ENCODE peak calls at places on chromosome 2, in eight cellular contexts. R, N, V, W, B, C, E and P are unnamed samples.

GRCh38 chr2:118992740-118993391 is 50.9 kb downstream of the MARCO start:
- DNase-seq in R (no peak), N (no peak), V (peak), W (no peak), B (no peak), C (no peak), E (no peak), P (peak)

GRCh38 chr2:46801731-46802664 is 113.6 kb downstream of the MCFD2 start:
- DNase-seq in R (no peak), N (peak), V (peak), W (no peak), B (no peak), C (no peak), E (no peak), P (peak)

GRCh38 chr2:119071476-119071875 is 87.1 kb downstream of the C1QL2 start:
- DNase-seq in R (no peak), N (no peak), V (no peak), W (no peak), B (no peak), C (no peak), E (no peak), P (no peak)

GRCh38 chr2:42360493-42360889 is 526 bp downstream of the COX7A2L start:
- DNase-seq in R (no peak), N (no peak), V (no peak), W (no peak), B (no peak), C (no peak), E (no peak), P (no peak)

GRCh38 chr2:55620123-55620779 is 2.8 kb upstream of the PPP4R3B start:
- DNase-seq in R (no peak), N (peak), V (peak), W (no peak), B (peak), C (peak), E (peak), P (no peak)

GRCh38 chr2:191691898-191692297 is 14.0 kb downstream of the NABP1 start:
- DNase-seq in R (no peak), N (no peak), V (no peak), W (no peak), B (no peak), C (no peak), E (no peak), P (no peak)

GRCh38 chr2:37599688-37600525 is 71.5 kb downstream of the CDC42EP3 start:
- DNase-seq in R (no peak), N (no peak), V (no peak), W (no peak), B (no peak), C (no peak), E (no peak), P (no peak)

GRCh38 chr2:67612576-67612981 is 215.4 kb downstream of the ETAA1 start:
- DNase-seq in R (no peak), N (no peak), V (no peak), W (no peak), B (no peak), C (peak), E (no peak), P (no peak)

GRCh38 chr2:195711478-195711877 is 54.5 kb downstream of the SLC39A10 start:
- DNase-seq in R (no peak), N (no peak), V (no peak), W (no peak), B (no peak), C (no peak), E (no peak), P (no peak)

GRCh38 chr2:213216461-213216860 is 65.0 kb upstream of the IKZF2 start:
- DNase-seq in R (peak), N (peak), V (peak), W (no peak), B (no peak), C (peak), E (no peak), P (no peak)

GRCh38 chr2:53104263-53104662 is 663.3 kb upstream of the CHAC2 start:
- DNase-seq in R (peak), N (peak), V (peak), W (no peak), B (no peak), C (peak), E (no peak), P (no peak)

GRCh38 chr2:216696751-216697560 is 1.6 kb upstream of the IGFBP5 start:
- DNase-seq in R (peak), N (peak), V (peak), W (no peak), B (no peak), C (peak), E (no peak), P (no peak)

GRCh38 chr2:187118331-187119099 is 269.5 kb upstream of the ZSWIM2 start:
- DNase-seq in R (no peak), N (no peak), V (no peak), W (no peak), B (no peak), C (no peak), E (no peak), P (no peak)

GRCh38 chr2:211837706-211838105 is 700.9 kb downstream of the ERBB4 start:
- DNase-seq in R (no peak), N (no peak), V (peak), W (no peak), B (no peak), C (no peak), E (no peak), P (no peak)

GRCh38 chr2:196234672-196235071 is 63.3 kb upstream of the STK17B start:
- DNase-seq in R (peak), N (no peak), V (peak), W (no peak), B (peak), C (peak), E (no peak), P (no peak)

GRCh38 chr2:14678754-14679153 is 46.2 kb downstream of the LRATD1 start:
- DNase-seq in R (no peak), N (no peak), V (peak), W (no peak), B (no peak), C (no peak), E (no peak), P (no peak)

GRCh38 chr2:45741451-45741850 is 90.0 kb downstream of the PRKCE start:
- DNase-seq in R (no peak), N (no peak), V (no peak), W (no peak), B (no peak), C (peak), E (no peak), P (no peak)

GRCh38 chr2:148007219-148007900 is 13.2 kb downstream of the ORC4 start:
- DNase-seq in R (no peak), N (no peak), V (no peak), W (no peak), B (no peak), C (no peak), E (no peak), P (no peak)

GRCh38 chr2:148006249-148007007 is 14.1 kb downstream of the ORC4 start:
- DNase-seq in R (no peak), N (no peak), V (no peak), W (no peak), B (no peak), C (no peak), E (no peak), P (no peak)
- TF ChIP-seq CTCF in R (no peak), N (no peak), V (no peak), W (no peak), B (no peak), C (no peak), E (peak), P (no peak)

DNA sequence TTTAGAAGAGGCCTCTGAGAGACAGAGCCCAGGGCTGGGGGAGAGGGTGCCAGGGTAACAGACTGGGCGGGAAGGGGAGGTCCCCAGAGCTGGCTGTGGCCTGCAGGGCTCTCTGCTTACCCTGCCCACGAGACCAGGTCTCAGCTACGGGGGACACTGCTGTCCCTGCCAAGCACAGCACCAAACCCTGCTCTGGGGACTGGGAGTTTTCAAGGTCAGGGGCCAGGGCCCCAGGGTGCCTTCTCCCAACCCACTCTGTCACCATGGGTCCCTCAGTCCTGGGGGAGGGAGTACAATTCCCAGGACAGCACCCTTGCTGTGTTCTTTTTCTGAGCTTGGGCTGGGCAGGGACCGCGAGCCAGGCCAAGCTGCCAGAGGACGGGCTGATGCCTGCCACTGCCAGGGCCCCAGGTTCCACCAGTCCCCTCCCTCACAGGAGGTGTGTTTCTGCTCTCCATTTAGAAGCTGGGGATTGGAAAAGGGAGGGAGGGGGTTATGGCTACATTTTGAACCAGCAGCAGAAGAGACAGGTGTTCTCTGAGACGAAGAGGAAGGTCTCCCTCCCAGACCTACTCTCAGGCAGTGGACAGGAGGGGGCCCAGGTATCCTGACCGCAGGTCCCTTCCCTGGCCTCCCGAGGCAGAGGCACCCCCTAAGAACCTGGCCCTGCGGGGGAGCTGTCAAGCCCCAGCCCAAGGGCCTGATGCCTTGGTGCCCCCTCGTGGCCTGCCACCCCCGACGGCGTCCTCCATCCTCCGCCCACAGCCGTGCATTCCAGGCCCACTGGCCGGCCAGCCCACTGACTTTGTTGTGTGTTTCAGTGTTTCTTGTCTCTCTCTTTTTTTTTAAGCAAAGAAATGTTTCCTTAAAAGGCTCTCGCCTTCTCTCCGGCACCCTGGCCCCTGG is 80.4 kb downstream of the TNS1 start:
- DNase-seq in R (no peak), N (no peak), V (no peak), W (peak), B (no peak), C (peak), E (no peak), P (no peak)
- TF ChIP-seq CTCF in R (peak), N (peak), V (no peak), W (no peak), B (no peak), C (peak), E (no peak), P (no peak)

GRCh38 chr2:239814136-239814916 is 210.8 kb downstream of the NDUFA10 start:
- DNase-seq in R (no peak), N (no peak), V (no peak), W (no peak), B (no peak), C (peak), E (no peak), P (no peak)
- TF ChIP-seq CTCF in R (no peak), N (no peak), V (no peak), W (no peak), B (no peak), C (no peak), E (no peak), P (no peak)

GRCh38 chr2:36368438-36368837 is 12.9 kb downstream of the CRIM1 start:
- DNase-seq in R (no peak), N (no peak), V (no peak), W (no peak), B (no peak), C (no peak), E (no peak), P (no peak)

GRCh38 chr2:36369711-36370110 is 14.1 kb downstream of the CRIM1 start:
- DNase-seq in R (no peak), N (no peak), V (no peak), W (no peak), B (no peak), C (no peak), E (no peak), P (no peak)

GRCh38 chr2:36367497-36368353 is 12.1 kb downstream of the CRIM1 start:
- DNase-seq in R (no peak), N (peak), V (peak), W (no peak), B (no peak), C (peak), E (no peak), P (no peak)

GRCh38 chr2:36370281-36370680 is 14.7 kb downstream of the CRIM1 start:
- DNase-seq in R (no peak), N (no peak), V (no peak), W (no peak), B (no peak), C (no peak), E (no peak), P (no peak)

DNA sequence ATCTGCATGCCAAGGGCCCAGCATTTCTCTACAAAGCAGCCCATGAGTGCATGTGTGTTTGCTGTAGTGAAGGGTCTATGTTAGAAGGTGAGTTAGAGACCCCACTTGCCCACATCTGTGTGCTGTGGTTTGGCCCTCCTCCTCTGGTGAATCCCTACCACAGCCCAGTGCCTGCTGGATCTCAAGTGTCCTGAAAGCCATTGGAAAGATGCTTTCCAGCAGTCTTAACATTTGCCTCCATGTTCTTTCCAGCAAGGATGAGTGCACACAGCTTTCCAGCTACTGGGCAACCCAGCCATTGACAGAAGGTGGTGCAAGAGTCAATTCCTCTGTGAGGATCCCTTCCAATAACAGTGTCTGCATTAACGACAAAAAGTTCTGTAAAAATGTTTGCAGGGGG is 13.6 kb downstream of the CRIM1 start:
- DNase-seq in R (no peak), N (no peak), V (no peak), W (no peak), B (no peak), C (no peak), E (no peak), P (no peak)
- TF ChIP-seq CTCF in R (no peak), N (no peak), V (no peak), W (no peak), B (no peak), C (no peak), E (no peak), P (no peak)

GRCh38 chr2:111653103-111653624 is 230.8 kb downstream of the ANAPC1 start:
- DNase-seq in R (no peak), N (no peak), V (no peak), W (peak), B (no peak), C (no peak), E (no peak), P (no peak)
- TF ChIP-seq CTCF in R (no peak), N (no peak), V (no peak), W (no peak), B (no peak), C (no peak), E (no peak), P (no peak)

GRCh38 chr2:70645733-70646420 is 92.3 kb upstream of the TGFA start:
- DNase-seq in R (no peak), N (no peak), V (peak), W (no peak), B (peak), C (no peak), E (peak), P (no peak)
- TF ChIP-seq CTCF in R (no peak), N (no peak), V (peak), W (no peak), B (no peak), C (no peak), E (no peak), P (peak)

DNA sequence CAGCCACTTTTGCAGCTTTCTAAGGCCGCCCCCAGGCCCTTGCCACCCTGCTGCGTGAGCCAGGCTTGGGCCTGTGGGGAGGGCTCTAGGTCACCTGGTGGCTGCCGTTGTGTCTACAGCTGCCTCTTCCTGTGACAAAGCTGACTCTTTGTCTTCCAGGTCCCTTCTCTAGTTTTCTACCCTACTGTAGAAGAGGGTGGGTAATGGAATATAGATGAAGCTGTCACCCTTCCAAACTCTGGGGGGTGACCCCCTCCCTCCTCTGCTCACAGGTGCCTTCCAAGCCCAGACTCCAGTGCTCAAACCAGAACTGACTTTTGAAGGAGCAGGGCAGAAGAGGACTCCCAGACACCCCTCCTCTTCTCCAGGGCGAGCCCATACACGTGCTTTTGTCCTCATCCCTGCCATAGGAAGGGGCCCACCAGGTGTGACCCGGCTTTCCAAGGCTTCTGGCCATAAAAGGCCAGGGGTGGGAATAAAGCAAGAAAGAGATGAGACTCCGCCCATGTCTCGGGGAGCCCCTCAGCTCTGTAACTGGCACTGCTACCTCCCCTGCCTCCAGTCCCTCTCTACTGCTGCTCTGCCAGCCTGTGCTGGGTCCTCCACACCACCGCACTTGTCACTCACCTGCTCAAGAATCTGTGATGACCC is 17.9 kb upstream of the SDC1 start:
- DNase-seq in R (no peak), N (no peak), V (no peak), W (no peak), B (no peak), C (no peak), E (no peak), P (no peak)
- TF ChIP-seq CTCF in R (no peak), N (no peak), V (no peak), W (no peak), B (no peak), C (no peak), E (no peak), P (no peak)

GRCh38 chr2:144890828-144891227 is 370.9 kb upstream of the ZEB2 start:
- DNase-seq in R (peak), N (no peak), V (peak), W (no peak), B (peak), C (peak), E (no peak), P (no peak)
- TF ChIP-seq CTCF in R (peak), N (peak), V (peak), W (no peak), B (no peak), C (peak), E (peak), P (peak)

GRCh38 chr2:84870306-84870705 is 10.6 kb downstream of the TRABD2A start:
- DNase-seq in R (no peak), N (no peak), V (no peak), W (peak), B (peak), C (no peak), E (no peak), P (no peak)
- TF ChIP-seq CTCF in R (no peak), N (no peak), V (no peak), W (no peak), B (peak), C (no peak), E (no peak), P (no peak)